ENCODE peak calls at places on chromosomes 11 and 22, in six cellular contexts. One of them, this sample, is unnamed.

GRCh38 chr11:15396778-15397177 is 282.1 kb downstream of the INSC start:
- DNase-seq in astrocyte of the spinal cord: no peak
- DNase-seq in AG04450: no peak
- DNase-seq in omental fat pad: no peak
- DNase-seq in AG04449: no peak
- DNase-seq in upper lobe of right lung: no peak
- DNase-seq in this sample: no peak

GRCh38 chr11:14499178-14499559 is 442 bp downstream of the COPB1 start:
- DNase-seq in astrocyte of the spinal cord: peak
- DNase-seq in AG04450: no peak
- DNase-seq in omental fat pad: no peak
- DNase-seq in AG04449: no peak
- DNase-seq in upper lobe of right lung: no peak
- DNase-seq in this sample: no peak

GRCh38 chr11:104151404-104152204 is 12.3 kb downstream of the PDGFD start:
- DNase-seq in astrocyte of the spinal cord: peak
- DNase-seq in AG04450: no peak
- DNase-seq in omental fat pad: no peak
- DNase-seq in AG04449: no peak
- DNase-seq in upper lobe of right lung: no peak
- DNase-seq in this sample: no peak

GRCh38 chr11:14625804-14626203 is 17.8 kb upstream of the PDE3B start:
- DNase-seq in astrocyte of the spinal cord: no peak
- DNase-seq in AG04450: no peak
- DNase-seq in omental fat pad: no peak
- DNase-seq in AG04449: no peak
- DNase-seq in upper lobe of right lung: no peak
- DNase-seq in this sample: no peak

GRCh38 chr11:62125881-62126280 is 2.1 kb downstream of the INCENP start:
- DNase-seq in astrocyte of the spinal cord: no peak
- DNase-seq in AG04450: no peak
- DNase-seq in omental fat pad: no peak
- DNase-seq in AG04449: no peak
- DNase-seq in upper lobe of right lung: no peak
- DNase-seq in this sample: no peak

GRCh38 chr11:90134420-90135003 is at the start of gene NAALAD2:
- DNase-seq in astrocyte of the spinal cord: peak
- DNase-seq in AG04450: no peak
- DNase-seq in omental fat pad: no peak
- DNase-seq in AG04449: no peak
- DNase-seq in upper lobe of right lung: peak
- DNase-seq in this sample: no peak

GRCh38 chr11:134001596-134001995 is 44.8 kb upstream of the IGSF9B start:
- DNase-seq in astrocyte of the spinal cord: no peak
- DNase-seq in AG04450: no peak
- DNase-seq in omental fat pad: no peak
- DNase-seq in AG04449: no peak
- DNase-seq in upper lobe of right lung: no peak
- DNase-seq in this sample: no peak

GRCh38 chr11:126487711-126488110 is 132.2 kb downstream of the ST3GAL4 start:
- DNase-seq in astrocyte of the spinal cord: no peak
- DNase-seq in AG04450: no peak
- DNase-seq in omental fat pad: no peak
- DNase-seq in AG04449: no peak
- DNase-seq in upper lobe of right lung: peak
- DNase-seq in this sample: no peak

GRCh38 chr11:69472053-69472765 is 9.3 kb upstream of the LINC01488 start:
- DNase-seq in astrocyte of the spinal cord: no peak
- DNase-seq in AG04450: no peak
- DNase-seq in omental fat pad: no peak
- DNase-seq in AG04449: no peak
- DNase-seq in upper lobe of right lung: no peak
- DNase-seq in this sample: no peak

GRCh38 chr11:114307524-114308203 is 11.5 kb downstream of the NNMT start:
- DNase-seq in astrocyte of the spinal cord: peak
- DNase-seq in AG04450: no peak
- DNase-seq in omental fat pad: no peak
- DNase-seq in AG04449: peak
- DNase-seq in upper lobe of right lung: peak
- DNase-seq in this sample: peak

GRCh38 chr11:120013325-120014250 is 124.3 kb downstream of the TRIM29 start:
- DNase-seq in astrocyte of the spinal cord: peak
- DNase-seq in AG04450: no peak
- DNase-seq in omental fat pad: no peak
- DNase-seq in AG04449: no peak
- DNase-seq in upper lobe of right lung: no peak
- DNase-seq in this sample: no peak

GRCh38 chr11:34351687-34352469 is 5.9 kb downstream of the ABTB2 start:
- DNase-seq in astrocyte of the spinal cord: no peak
- DNase-seq in AG04450: no peak
- DNase-seq in omental fat pad: no peak
- DNase-seq in AG04449: no peak
- DNase-seq in upper lobe of right lung: no peak
- DNase-seq in this sample: no peak

GRCh38 chr11:99952816-99953215 is 734.3 kb upstream of the ARHGAP42 start:
- DNase-seq in astrocyte of the spinal cord: peak
- DNase-seq in AG04450: no peak
- DNase-seq in omental fat pad: no peak
- DNase-seq in AG04449: no peak
- DNase-seq in upper lobe of right lung: no peak
- DNase-seq in this sample: no peak

GRCh38 chr11:64675417-64676252 is 47.4 kb downstream of the NRXN2 start:
- DNase-seq in astrocyte of the spinal cord: peak
- DNase-seq in AG04450: no peak
- DNase-seq in omental fat pad: no peak
- DNase-seq in AG04449: peak
- DNase-seq in upper lobe of right lung: no peak
- DNase-seq in this sample: no peak

GRCh38 chr11:45801723-45802315 is 3.1 kb upstream of the SLC35C1 start:
- DNase-seq in astrocyte of the spinal cord: no peak
- DNase-seq in AG04450: no peak
- DNase-seq in omental fat pad: no peak
- DNase-seq in AG04449: no peak
- DNase-seq in upper lobe of right lung: no peak
- DNase-seq in this sample: no peak

GRCh38 chr11:33869511-33870422 is 22.1 kb downstream of the LMO2 start:
- DNase-seq in astrocyte of the spinal cord: peak
- DNase-seq in AG04450: no peak
- DNase-seq in omental fat pad: no peak
- DNase-seq in AG04449: no peak
- DNase-seq in upper lobe of right lung: peak
- DNase-seq in this sample: no peak

GRCh38 chr11:10654211-10655150 is 39.1 kb downstream of the IRAG1 start:
- DNase-seq in astrocyte of the spinal cord: peak
- DNase-seq in AG04450: no peak
- DNase-seq in omental fat pad: no peak
- DNase-seq in AG04449: no peak
- DNase-seq in upper lobe of right lung: no peak
- DNase-seq in this sample: no peak

GRCh38 chr11:44596541-44597276 is 31.2 kb downstream of the CD82 start:
- DNase-seq in astrocyte of the spinal cord: no peak
- DNase-seq in AG04450: no peak
- DNase-seq in omental fat pad: no peak
- DNase-seq in AG04449: no peak
- DNase-seq in upper lobe of right lung: no peak
- DNase-seq in this sample: no peak

GRCh38 chr11:46800177-46800576 is 45.9 kb downstream of the CKAP5 start:
- DNase-seq in astrocyte of the spinal cord: no peak
- DNase-seq in AG04450: no peak
- DNase-seq in omental fat pad: no peak
- DNase-seq in AG04449: no peak
- DNase-seq in upper lobe of right lung: no peak
- DNase-seq in this sample: no peak

GRCh38 chr11:78208257-78209165 is 19.8 kb downstream of the USP35 start:
- DNase-seq in astrocyte of the spinal cord: no peak
- DNase-seq in AG04450: no peak
- DNase-seq in omental fat pad: no peak
- DNase-seq in AG04449: no peak
- DNase-seq in upper lobe of right lung: peak
- DNase-seq in this sample: no peak

GRCh38 chr11:23903044-23903704 is 593.7 kb upstream of the LUZP2 start:
- DNase-seq in astrocyte of the spinal cord: peak
- DNase-seq in AG04450: peak
- DNase-seq in omental fat pad: no peak
- DNase-seq in AG04449: peak
- DNase-seq in upper lobe of right lung: no peak
- DNase-seq in this sample: peak

GRCh38 chr11:110527146-110527545 is 97.4 kb downstream of the FDX1 start:
- DNase-seq in astrocyte of the spinal cord: peak
- DNase-seq in AG04450: no peak
- DNase-seq in omental fat pad: no peak
- DNase-seq in AG04449: no peak
- DNase-seq in upper lobe of right lung: no peak
- DNase-seq in this sample: no peak

GRCh38 chr22:37777122-37777687 is 30.5 kb upstream of the GCAT start:
- DNase-seq in astrocyte of the spinal cord: peak
- DNase-seq in AG04450: peak
- DNase-seq in omental fat pad: no peak
- DNase-seq in AG04449: no peak
- DNase-seq in upper lobe of right lung: peak
- DNase-seq in this sample: peak

GRCh38 chr22:48850658-48851287 is 976.9 kb downstream of the BRD1 start:
- DNase-seq in astrocyte of the spinal cord: no peak
- DNase-seq in AG04450: no peak
- DNase-seq in omental fat pad: no peak
- DNase-seq in AG04449: no peak
- DNase-seq in upper lobe of right lung: peak
- DNase-seq in this sample: no peak

GRCh38 chr11:1300569-1301187 is 8.8 kb downstream of the TOLLIP start:
- DNase-seq in astrocyte of the spinal cord: no peak
- DNase-seq in AG04450: no peak
- DNase-seq in omental fat pad: no peak
- DNase-seq in AG04449: no peak
- DNase-seq in upper lobe of right lung: no peak
- DNase-seq in this sample: no peak

GRCh38 chr11:57546869-57547518 is 9.6 kb downstream of the SMTNL1 start:
- DNase-seq in astrocyte of the spinal cord: peak
- DNase-seq in AG04450: no peak
- DNase-seq in omental fat pad: no peak
- DNase-seq in AG04449: no peak
- DNase-seq in upper lobe of right lung: peak
- DNase-seq in this sample: no peak

GRCh38 chr11:31601635-31602282 is 92.2 kb downstream of the ELP4 start:
- DNase-seq in astrocyte of the spinal cord: no peak
- DNase-seq in AG04450: no peak
- DNase-seq in omental fat pad: no peak
- DNase-seq in AG04449: no peak
- DNase-seq in upper lobe of right lung: no peak
- DNase-seq in this sample: no peak

GRCh38 chr22:44335066-44335839 is 22.5 kb upstream of the SHISAL1 start:
- DNase-seq in astrocyte of the spinal cord: no peak
- DNase-seq in AG04450: no peak
- DNase-seq in omental fat pad: no peak
- DNase-seq in AG04449: no peak
- DNase-seq in upper lobe of right lung: no peak
- DNase-seq in this sample: no peak

GRCh38 chr22:44336962-44337657 is 24.4 kb upstream of the SHISAL1 start:
- DNase-seq in astrocyte of the spinal cord: no peak
- DNase-seq in AG04450: no peak
- DNase-seq in omental fat pad: no peak
- DNase-seq in AG04449: no peak
- DNase-seq in upper lobe of right lung: no peak
- DNase-seq in this sample: no peak

GRCh38 chr22:44333847-44334635 is 21.3 kb upstream of the SHISAL1 start:
- DNase-seq in astrocyte of the spinal cord: no peak
- DNase-seq in AG04450: no peak
- DNase-seq in omental fat pad: no peak
- DNase-seq in AG04449: no peak
- DNase-seq in upper lobe of right lung: no peak
- DNase-seq in this sample: no peak

GRCh38 chr22:44337658-44338004 is 24.9 kb upstream of the SHISAL1 start:
- DNase-seq in astrocyte of the spinal cord: peak
- DNase-seq in AG04450: peak
- DNase-seq in omental fat pad: peak
- DNase-seq in AG04449: no peak
- DNase-seq in upper lobe of right lung: no peak
- DNase-seq in this sample: no peak

GRCh38 chr22:44335903-44336803 is 23.4 kb upstream of the SHISAL1 start:
- DNase-seq in astrocyte of the spinal cord: no peak
- DNase-seq in AG04450: no peak
- DNase-seq in omental fat pad: no peak
- DNase-seq in AG04449: no peak
- DNase-seq in upper lobe of right lung: no peak
- DNase-seq in this sample: no peak
- TF ChIP-seq CTCF in astrocyte of the spinal cord: no peak
- TF ChIP-seq CTCF in AG04450: no peak
- TF ChIP-seq CTCF in omental fat pad: no peak
- TF ChIP-seq CTCF in AG04449: no peak
- TF ChIP-seq CTCF in upper lobe of right lung: no peak
- TF ChIP-seq CTCF in this sample: no peak

GRCh38 chr22:27331526-27332281 is 469.9 kb downstream of the MN1 start:
- DNase-seq in astrocyte of the spinal cord: peak
- DNase-seq in AG04450: no peak
- DNase-seq in omental fat pad: no peak
- DNase-seq in AG04449: no peak
- DNase-seq in upper lobe of right lung: peak
- DNase-seq in this sample: no peak
- TF ChIP-seq CTCF in astrocyte of the spinal cord: peak
- TF ChIP-seq CTCF in AG04450: peak
- TF ChIP-seq CTCF in omental fat pad: no peak
- TF ChIP-seq CTCF in AG04449: peak
- TF ChIP-seq CTCF in upper lobe of right lung: peak
- TF ChIP-seq CTCF in this sample: peak

GRCh38 chr11:2816517-2816916 is 69.1 kb downstream of the CDKN1C start:
- DNase-seq in astrocyte of the spinal cord: no peak
- DNase-seq in AG04450: no peak
- DNase-seq in omental fat pad: no peak
- DNase-seq in AG04449: no peak
- DNase-seq in upper lobe of right lung: peak
- DNase-seq in this sample: no peak

GRCh38 chr11:2818021-2818420 is 67.6 kb downstream of the CDKN1C start:
- DNase-seq in astrocyte of the spinal cord: no peak
- DNase-seq in AG04450: no peak
- DNase-seq in omental fat pad: no peak
- DNase-seq in AG04449: no peak
- DNase-seq in upper lobe of right lung: peak
- DNase-seq in this sample: no peak

GRCh38 chr11:2816941-2817421 is 68.6 kb downstream of the CDKN1C start:
- DNase-seq in astrocyte of the spinal cord: peak
- DNase-seq in AG04450: peak
- DNase-seq in omental fat pad: no peak
- DNase-seq in AG04449: peak
- DNase-seq in upper lobe of right lung: peak
- DNase-seq in this sample: no peak

GRCh38 chr11:2818503-2818902 is 67.1 kb downstream of the CDKN1C start:
- DNase-seq in astrocyte of the spinal cord: no peak
- DNase-seq in AG04450: no peak
- DNase-seq in omental fat pad: no peak
- DNase-seq in AG04449: no peak
- DNase-seq in upper lobe of right lung: peak
- DNase-seq in this sample: no peak

GRCh38 chr11:2817431-2817830 is 68.1 kb downstream of the CDKN1C start:
- DNase-seq in astrocyte of the spinal cord: no peak
- DNase-seq in AG04450: no peak
- DNase-seq in omental fat pad: no peak
- DNase-seq in AG04449: no peak
- DNase-seq in upper lobe of right lung: no peak
- DNase-seq in this sample: no peak
- TF ChIP-seq CTCF in astrocyte of the spinal cord: no peak
- TF ChIP-seq CTCF in AG04450: no peak
- TF ChIP-seq CTCF in omental fat pad: no peak
- TF ChIP-seq CTCF in AG04449: no peak
- TF ChIP-seq CTCF in upper lobe of right lung: no peak
- TF ChIP-seq CTCF in this sample: no peak

GRCh38 chr22:17095538-17095937 is 10.7 kb downstream of the IL17RA start:
- DNase-seq in astrocyte of the spinal cord: no peak
- DNase-seq in AG04450: no peak
- DNase-seq in omental fat pad: no peak
- DNase-seq in AG04449: no peak
- DNase-seq in upper lobe of right lung: peak
- DNase-seq in this sample: no peak
- TF ChIP-seq CTCF in astrocyte of the spinal cord: peak
- TF ChIP-seq CTCF in AG04450: peak
- TF ChIP-seq CTCF in omental fat pad: no peak
- TF ChIP-seq CTCF in AG04449: peak
- TF ChIP-seq CTCF in upper lobe of right lung: peak
- TF ChIP-seq CTCF in this sample: peak